ENCODE peak calls at places on chromosome 21, in four cellular contexts. W is activated CD8-positive, alpha-beta T cell treated with anti-CD3 and anti-CD28 coated beads for 36 hours; U is pancreas; B is activated T-helper 17 cell treated with anti-CD3 and anti-CD28 coated beads, Interleukin-2, amount 50 U/mL, for 72 hours. S is an unnamed sample.

GRCh38 chr21:25881524-25882376 is 147.0 kb downstream of the GABPA start:
- ATAC-seq in W (peak), U (peak), B (peak), S (peak)

GRCh38 chr21:44368711-44369446 is 15.5 kb downstream of the TRPM2 start:
- ATAC-seq in W (no peak), U (no peak), B (no peak), S (peak)

GRCh38 chr21:15763359-15763758 is 33.6 kb downstream of the USP25 start:
- ATAC-seq in W (peak), U (no peak), B (peak), S (no peak)

GRCh38 chr21:43312751-43313169 is 114.2 kb downstream of the SIK1 start:
- ATAC-seq in W (no peak), U (no peak), B (no peak), S (no peak)

GRCh38 chr21:31559368-31560119 is 99.9 kb upstream of the SOD1 start:
- ATAC-seq in W (peak), U (peak), B (peak), S (peak)

GRCh38 chr21:15706686-15707085 is 23.1 kb upstream of the USP25 start:
- ATAC-seq in W (no peak), U (peak), B (no peak), S (peak)

GRCh38 chr21:27571706-27572105 is 604.8 kb upstream of the ADAMTS5 start:
- ATAC-seq in W (no peak), U (no peak), B (no peak), S (no peak)

GRCh38 chr21:31457675-31458074 is 113.6 kb upstream of the TIAM1 start:
- ATAC-seq in W (no peak), U (no peak), B (no peak), S (no peak)

GRCh38 chr21:44444286-44444931 is 10.9 kb upstream of the LRRC3 start:
- ATAC-seq in W (peak), U (no peak), B (peak), S (no peak)

GRCh38 chr21:38861989-38862683 is 56.4 kb downstream of the ETS2 start:
- ATAC-seq in W (no peak), U (no peak), B (no peak), S (no peak)

GRCh38 chr21:23949493-23949892 is 1657.8 kb downstream of the MRPL39 start:
- ATAC-seq in W (peak), U (no peak), B (peak), S (no peak)

GRCh38 chr21:32538147-32538792 is 47.1 kb downstream of the TCP10L start:
- ATAC-seq in W (peak), U (no peak), B (peak), S (no peak)

GRCh38 chr21:45304945-45305344 is 17.2 kb upstream of the POFUT2 start:
- ATAC-seq in W (peak), U (no peak), B (no peak), S (no peak)

GRCh38 chr21:42925114-42925907 is at the start of gene ERVH48-1:
- ATAC-seq in W (no peak), U (no peak), B (no peak), S (no peak)

GRCh38 chr21:36420571-36421339 is 35.6 kb downstream of the CHAF1B start:
- ATAC-seq in W (no peak), U (no peak), B (no peak), S (no peak)

GRCh38 chr21:42330380-42331336 is 15.4 kb upstream of the TFF3 start:
- ATAC-seq in W (peak), U (no peak), B (no peak), S (no peak)

GRCh38 chr21:42781150-42781980 is 98.0 kb downstream of the WDR4 start:
- ATAC-seq in W (no peak), U (peak), B (no peak), S (peak)